ENCODE peak calls at places on chromosomes 5 and 9, in nine cellular contexts. One of them, this sample, is unnamed.

GRCh38 chr9:69200071-69200470 is 26.0 kb downstream of the TJP2 start:
- DNase-seq in CD8-positive, alpha-beta T cell: no peak
- DNase-seq in cardiac muscle cell: no peak
- DNase-seq in heart right ventricle: no peak
- DNase-seq in suprapubic skin: no peak
- DNase-seq in CD4-positive, alpha-beta memory T cell: no peak
- DNase-seq in aorta: no peak
- DNase-seq in stomach: no peak
- DNase-seq in A549: no peak
- DNase-seq in this sample: no peak

GRCh38 chr5:72337159-72337558 is 17.0 kb downstream of the PTCD2 start:
- DNase-seq in cardiac muscle cell: no peak
- DNase-seq in heart right ventricle: no peak
- DNase-seq in aorta: no peak
- DNase-seq in CD4-positive, alpha-beta memory T cell: no peak
- DNase-seq in suprapubic skin: no peak
- DNase-seq in A549: no peak
- DNase-seq in stomach: no peak
- DNase-seq in CD8-positive, alpha-beta T cell: no peak
- DNase-seq in this sample: no peak

GRCh38 chr9:112728401-112728800 is 10.5 kb upstream of the INIP start:
- DNase-seq in heart right ventricle: no peak
- DNase-seq in CD4-positive, alpha-beta memory T cell: no peak
- DNase-seq in A549: no peak
- DNase-seq in stomach: no peak
- DNase-seq in CD8-positive, alpha-beta T cell: no peak
- DNase-seq in aorta: no peak
- DNase-seq in cardiac muscle cell: no peak
- DNase-seq in suprapubic skin: no peak
- DNase-seq in this sample: no peak

GRCh38 chr5:96348536-96348935 is 84.5 kb downstream of the PCSK1 start:
- DNase-seq in aorta: no peak
- DNase-seq in heart right ventricle: no peak
- DNase-seq in CD8-positive, alpha-beta T cell: no peak
- DNase-seq in stomach: no peak
- DNase-seq in CD4-positive, alpha-beta memory T cell: no peak
- DNase-seq in suprapubic skin: no peak
- DNase-seq in cardiac muscle cell: no peak
- DNase-seq in A549: no peak
- DNase-seq in this sample: no peak

GRCh38 chr9:72925891-72926290 is 27.0 kb downstream of the ALDH1A1 start:
- DNase-seq in CD4-positive, alpha-beta memory T cell: no peak
- DNase-seq in heart right ventricle: no peak
- DNase-seq in suprapubic skin: no peak
- DNase-seq in stomach: no peak
- DNase-seq in CD8-positive, alpha-beta T cell: no peak
- DNase-seq in A549: no peak
- DNase-seq in cardiac muscle cell: no peak
- DNase-seq in aorta: no peak
- DNase-seq in this sample: no peak

GRCh38 chr5:172345886-172346285 is 62.3 kb upstream of the UBTD2 start:
- DNase-seq in aorta: no peak
- DNase-seq in suprapubic skin: no peak
- DNase-seq in cardiac muscle cell: no peak
- DNase-seq in heart right ventricle: no peak
- DNase-seq in stomach: no peak
- DNase-seq in CD4-positive, alpha-beta memory T cell: no peak
- DNase-seq in CD8-positive, alpha-beta T cell: no peak
- DNase-seq in A549: no peak
- DNase-seq in this sample: no peak

GRCh38 chr5:117262607-117263131 is 688.0 kb upstream of the SEMA6A start:
- DNase-seq in stomach: no peak
- DNase-seq in aorta: no peak
- DNase-seq in A549: no peak
- DNase-seq in heart right ventricle: no peak
- DNase-seq in CD8-positive, alpha-beta T cell: no peak
- DNase-seq in CD4-positive, alpha-beta memory T cell: no peak
- DNase-seq in cardiac muscle cell: no peak
- DNase-seq in suprapubic skin: no peak
- DNase-seq in this sample: no peak

GRCh38 chr9:5920860-5921328 is 30.2 kb downstream of the MLANA start:
- DNase-seq in CD4-positive, alpha-beta memory T cell: no peak
- DNase-seq in heart right ventricle: no peak
- DNase-seq in CD8-positive, alpha-beta T cell: no peak
- DNase-seq in aorta: no peak
- DNase-seq in cardiac muscle cell: no peak
- DNase-seq in stomach: no peak
- DNase-seq in suprapubic skin: no peak
- DNase-seq in A549: no peak
- DNase-seq in this sample: no peak

GRCh38 chr5:82597437-82597836 is 319.3 kb upstream of the RPS23 start:
- DNase-seq in CD8-positive, alpha-beta T cell: no peak
- DNase-seq in CD4-positive, alpha-beta memory T cell: no peak
- DNase-seq in cardiac muscle cell: no peak
- DNase-seq in A549: peak
- DNase-seq in heart right ventricle: no peak
- DNase-seq in aorta: no peak
- DNase-seq in suprapubic skin: no peak
- DNase-seq in stomach: no peak
- DNase-seq in this sample: no peak

GRCh38 chr5:103849934-103850333 is 287.3 kb upstream of the NUDT12 start:
- DNase-seq in cardiac muscle cell: no peak
- DNase-seq in A549: peak
- DNase-seq in stomach: no peak
- DNase-seq in heart right ventricle: no peak
- DNase-seq in CD4-positive, alpha-beta memory T cell: no peak
- DNase-seq in suprapubic skin: no peak
- DNase-seq in CD8-positive, alpha-beta T cell: no peak
- DNase-seq in aorta: no peak
- DNase-seq in this sample: no peak

GRCh38 chr9:3740690-3741419 is 215.1 kb upstream of the RFX3 start:
- DNase-seq in cardiac muscle cell: no peak
- DNase-seq in CD4-positive, alpha-beta memory T cell: no peak
- DNase-seq in CD8-positive, alpha-beta T cell: no peak
- DNase-seq in heart right ventricle: no peak
- DNase-seq in stomach: no peak
- DNase-seq in A549: no peak
- DNase-seq in suprapubic skin: no peak
- DNase-seq in aorta: no peak
- DNase-seq in this sample: no peak

GRCh38 chr5:16934123-16934522 is 2.0 kb downstream of the MYO10 start:
- DNase-seq in CD8-positive, alpha-beta T cell: no peak
- DNase-seq in cardiac muscle cell: peak
- DNase-seq in suprapubic skin: no peak
- DNase-seq in stomach: peak
- DNase-seq in heart right ventricle: peak
- DNase-seq in A549: peak
- DNase-seq in CD4-positive, alpha-beta memory T cell: no peak
- DNase-seq in aorta: no peak
- DNase-seq in this sample: no peak

GRCh38 chr9:93680445-93681315 is 104.3 kb downstream of the PHF2 start:
- DNase-seq in CD8-positive, alpha-beta T cell: no peak
- DNase-seq in A549: no peak
- DNase-seq in cardiac muscle cell: no peak
- DNase-seq in suprapubic skin: peak
- DNase-seq in heart right ventricle: no peak
- DNase-seq in CD4-positive, alpha-beta memory T cell: no peak
- DNase-seq in aorta: peak
- DNase-seq in stomach: peak
- DNase-seq in this sample: no peak

GRCh38 chr9:128706045-128706444 is 3.7 kb downstream of the PKN3 start:
- DNase-seq in stomach: no peak
- DNase-seq in A549: no peak
- DNase-seq in heart right ventricle: no peak
- DNase-seq in suprapubic skin: peak
- DNase-seq in cardiac muscle cell: no peak
- DNase-seq in CD4-positive, alpha-beta memory T cell: no peak
- DNase-seq in aorta: peak
- DNase-seq in CD8-positive, alpha-beta T cell: no peak
- DNase-seq in this sample: no peak

GRCh38 chr5:106116682-106117081 is 1554.1 kb downstream of the EFNA5 start:
- DNase-seq in cardiac muscle cell: no peak
- DNase-seq in A549: no peak
- DNase-seq in suprapubic skin: no peak
- DNase-seq in stomach: no peak
- DNase-seq in CD4-positive, alpha-beta memory T cell: no peak
- DNase-seq in CD8-positive, alpha-beta T cell: no peak
- DNase-seq in aorta: no peak
- DNase-seq in heart right ventricle: no peak
- DNase-seq in this sample: no peak

GRCh38 chr9:76359365-76359764 is 34.9 kb downstream of the RFK start:
- DNase-seq in CD4-positive, alpha-beta memory T cell: no peak
- DNase-seq in aorta: no peak
- DNase-seq in CD8-positive, alpha-beta T cell: no peak
- DNase-seq in stomach: no peak
- DNase-seq in heart right ventricle: no peak
- DNase-seq in cardiac muscle cell: no peak
- DNase-seq in A549: no peak
- DNase-seq in suprapubic skin: no peak
- DNase-seq in this sample: no peak

GRCh38 chr5:93576994-93577575 is 3.9 kb downstream of the NR2F1-AS1 start:
- DNase-seq in cardiac muscle cell: no peak
- DNase-seq in CD8-positive, alpha-beta T cell: no peak
- DNase-seq in A549: no peak
- DNase-seq in heart right ventricle: no peak
- DNase-seq in CD4-positive, alpha-beta memory T cell: no peak
- DNase-seq in stomach: no peak
- DNase-seq in aorta: no peak
- DNase-seq in suprapubic skin: no peak
- DNase-seq in this sample: no peak
- H3K27ac ChIP-seq in cardiac muscle cell: no peak
- H3K27ac ChIP-seq in CD8-positive, alpha-beta T cell: no peak
- H3K27ac ChIP-seq in A549: no peak
- H3K27ac ChIP-seq in heart right ventricle: no peak
- H3K27ac ChIP-seq in CD4-positive, alpha-beta memory T cell: no peak
- H3K27ac ChIP-seq in stomach: peak
- H3K27ac ChIP-seq in aorta: no peak
- H3K27ac ChIP-seq in suprapubic skin: no peak
- H3K27ac ChIP-seq in this sample: no peak

GRCh38 chr9:38018230-38018963 is 50.6 kb downstream of the SHB start:
- DNase-seq in CD4-positive, alpha-beta memory T cell: no peak
- DNase-seq in heart right ventricle: no peak
- DNase-seq in aorta: no peak
- DNase-seq in CD8-positive, alpha-beta T cell: no peak
- DNase-seq in cardiac muscle cell: no peak
- DNase-seq in A549: no peak
- DNase-seq in stomach: no peak
- DNase-seq in suprapubic skin: no peak
- DNase-seq in this sample: no peak

GRCh38 chr9:38017885-38018186 is 51.2 kb downstream of the SHB start:
- DNase-seq in CD8-positive, alpha-beta T cell: no peak
- DNase-seq in CD4-positive, alpha-beta memory T cell: no peak
- DNase-seq in suprapubic skin: no peak
- DNase-seq in stomach: no peak
- DNase-seq in cardiac muscle cell: no peak
- DNase-seq in heart right ventricle: no peak
- DNase-seq in A549: no peak
- DNase-seq in aorta: no peak
- DNase-seq in this sample: no peak

GRCh38 chr9:38017149-38017884 is 51.7 kb downstream of the SHB start:
- DNase-seq in CD8-positive, alpha-beta T cell: no peak
- DNase-seq in suprapubic skin: no peak
- DNase-seq in aorta: peak
- DNase-seq in stomach: peak
- DNase-seq in A549: peak
- DNase-seq in CD4-positive, alpha-beta memory T cell: no peak
- DNase-seq in heart right ventricle: peak
- DNase-seq in cardiac muscle cell: peak
- DNase-seq in this sample: no peak

GRCh38 chr9:38015267-38015666 is 53.8 kb downstream of the SHB start:
- DNase-seq in A549: no peak
- DNase-seq in aorta: no peak
- DNase-seq in cardiac muscle cell: no peak
- DNase-seq in CD8-positive, alpha-beta T cell: no peak
- DNase-seq in heart right ventricle: no peak
- DNase-seq in suprapubic skin: no peak
- DNase-seq in CD4-positive, alpha-beta memory T cell: no peak
- DNase-seq in stomach: no peak
- DNase-seq in this sample: no peak

DNA sequence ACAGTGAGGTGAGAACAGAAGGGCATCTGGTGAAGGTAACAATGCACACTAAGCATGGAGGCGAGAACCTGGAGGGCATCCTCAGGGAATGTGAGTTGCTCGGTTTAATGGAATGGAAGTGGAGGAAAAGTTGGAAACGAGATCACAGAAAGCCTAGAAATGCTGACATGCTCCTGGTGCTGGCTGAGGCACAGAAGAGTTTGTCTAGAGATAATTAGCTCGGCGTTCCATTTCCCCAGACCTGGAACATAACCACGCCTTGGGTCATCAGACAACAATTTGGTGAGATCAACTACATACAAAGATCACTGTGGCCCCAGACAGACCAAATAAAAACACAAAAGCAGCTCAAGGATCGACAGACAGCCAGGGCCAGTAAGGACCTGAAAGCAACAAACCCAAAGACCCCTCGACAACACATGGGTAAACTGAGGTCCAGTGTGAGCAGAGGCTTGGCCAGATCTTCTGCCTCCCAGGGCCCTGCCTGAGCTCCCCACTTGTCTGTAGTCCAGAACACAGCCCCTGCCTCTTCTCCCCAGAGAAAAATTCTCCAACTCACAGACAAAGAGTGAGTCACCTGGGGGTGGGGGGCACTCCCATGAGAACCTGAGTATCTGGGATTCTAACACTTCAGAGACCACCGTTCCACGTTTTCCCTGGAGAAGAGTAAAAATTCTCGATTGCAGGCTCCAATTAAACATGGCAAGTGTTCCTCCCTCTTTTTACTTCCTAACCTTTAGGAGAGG is 52.5 kb downstream of the SHB start:
- DNase-seq in CD4-positive, alpha-beta memory T cell: no peak
- DNase-seq in aorta: no peak
- DNase-seq in CD8-positive, alpha-beta T cell: no peak
- DNase-seq in cardiac muscle cell: no peak
- DNase-seq in heart right ventricle: no peak
- DNase-seq in stomach: no peak
- DNase-seq in suprapubic skin: no peak
- DNase-seq in A549: peak
- DNase-seq in this sample: no peak
- H3K27ac ChIP-seq in CD4-positive, alpha-beta memory T cell: no peak
- H3K27ac ChIP-seq in aorta: peak
- H3K27ac ChIP-seq in CD8-positive, alpha-beta T cell: no peak
- H3K27ac ChIP-seq in cardiac muscle cell: no peak
- H3K27ac ChIP-seq in heart right ventricle: peak
- H3K27ac ChIP-seq in stomach: peak
- H3K27ac ChIP-seq in suprapubic skin: peak
- H3K27ac ChIP-seq in A549: peak
- H3K27ac ChIP-seq in this sample: no peak

GRCh38 chr5:181189962-181190710 is 14.9 kb downstream of the TRIM7 start:
- DNase-seq in A549: no peak
- DNase-seq in aorta: peak
- DNase-seq in stomach: peak
- DNase-seq in heart right ventricle: no peak
- DNase-seq in CD4-positive, alpha-beta memory T cell: no peak
- DNase-seq in suprapubic skin: no peak
- DNase-seq in CD8-positive, alpha-beta T cell: no peak
- DNase-seq in cardiac muscle cell: peak
- DNase-seq in this sample: peak
- H3K27ac ChIP-seq in A549: peak
- H3K27ac ChIP-seq in aorta: no peak
- H3K27ac ChIP-seq in stomach: peak
- H3K27ac ChIP-seq in heart right ventricle: peak
- H3K27ac ChIP-seq in CD4-positive, alpha-beta memory T cell: peak
- H3K27ac ChIP-seq in suprapubic skin: no peak
- H3K27ac ChIP-seq in CD8-positive, alpha-beta T cell: peak
- H3K27ac ChIP-seq in cardiac muscle cell: no peak
- H3K27ac ChIP-seq in this sample: peak

GRCh38 chr5:151224372-151224771 is 480 bp upstream of the CCDC69 start:
- DNase-seq in CD8-positive, alpha-beta T cell: no peak
- DNase-seq in heart right ventricle: no peak
- DNase-seq in aorta: no peak
- DNase-seq in stomach: no peak
- DNase-seq in A549: no peak
- DNase-seq in cardiac muscle cell: no peak
- DNase-seq in CD4-positive, alpha-beta memory T cell: peak
- DNase-seq in suprapubic skin: no peak
- DNase-seq in this sample: no peak
- H3K27ac ChIP-seq in CD8-positive, alpha-beta T cell: peak
- H3K27ac ChIP-seq in heart right ventricle: peak
- H3K27ac ChIP-seq in aorta: no peak
- H3K27ac ChIP-seq in stomach: peak
- H3K27ac ChIP-seq in A549: no peak
- H3K27ac ChIP-seq in cardiac muscle cell: no peak
- H3K27ac ChIP-seq in CD4-positive, alpha-beta memory T cell: peak
- H3K27ac ChIP-seq in suprapubic skin: no peak
- H3K27ac ChIP-seq in this sample: peak

This sample was measured in effector memory CD4-positive, alpha-beta T cell.